ENCODE peak calls at places on chromosomes 4 and X, in ten cellular contexts. One of them, this sample, is unnamed.
A peak's percentile ranks its signal among the peaks of the same experiment; 100 is the strongest.

GRCh38 chr4:34972189-34972588 is 1272.1 kb downstream of the ARAP2 start:
- DNase-seq in colonic mucosa: no peak
- DNase-seq in suprapubic skin: no peak
- DNase-seq in cardiac muscle cell: no peak
- DNase-seq in tibial artery: no peak
- DNase-seq in body of pancreas: no peak
- DNase-seq in IMR-90: no peak
- DNase-seq in SK-N-SH: no peak
- DNase-seq in CD4-positive, alpha-beta memory T cell: no peak
- DNase-seq in right lobe of liver: no peak
- DNase-seq in this sample: no peak

GRCh38 chr4:76550966-76551780 is 116.1 kb downstream of the SHROOM3 start:
- DNase-seq in colonic mucosa: no peak
- DNase-seq in suprapubic skin: no peak
- DNase-seq in cardiac muscle cell: no peak
- DNase-seq in tibial artery: no peak
- DNase-seq in body of pancreas: no peak
- DNase-seq in IMR-90: peak; percentile 51
- DNase-seq in SK-N-SH: no peak
- DNase-seq in CD4-positive, alpha-beta memory T cell: no peak
- DNase-seq in right lobe of liver: no peak
- DNase-seq in this sample: no peak

GRCh38 chr4:24781999-24782745 is 13.2 kb upstream of the SOD3 start:
- DNase-seq in colonic mucosa: peak; percentile 42
- DNase-seq in suprapubic skin: no peak
- DNase-seq in cardiac muscle cell: peak; percentile 8
- DNase-seq in tibial artery: no peak
- DNase-seq in body of pancreas: no peak
- DNase-seq in IMR-90: no peak
- DNase-seq in SK-N-SH: no peak
- DNase-seq in CD4-positive, alpha-beta memory T cell: no peak
- DNase-seq in right lobe of liver: no peak
- DNase-seq in this sample: no peak

GRCh38 chr4:77989986-77990385 is 67.1 kb upstream of the FRAS1 start:
- DNase-seq in colonic mucosa: no peak
- DNase-seq in suprapubic skin: no peak
- DNase-seq in cardiac muscle cell: no peak
- DNase-seq in tibial artery: no peak
- DNase-seq in body of pancreas: no peak
- DNase-seq in IMR-90: no peak
- DNase-seq in SK-N-SH: no peak
- DNase-seq in CD4-positive, alpha-beta memory T cell: no peak
- DNase-seq in right lobe of liver: no peak
- DNase-seq in this sample: no peak

GRCh38 chrX:48896611-48897011 is 957 bp downstream of the TIMM17B start:
- DNase-seq in colonic mucosa: no peak
- DNase-seq in suprapubic skin: peak; percentile 59
- DNase-seq in cardiac muscle cell: no peak
- DNase-seq in tibial artery: no peak
- DNase-seq in body of pancreas: no peak
- DNase-seq in IMR-90: no peak
- DNase-seq in SK-N-SH: no peak
- DNase-seq in CD4-positive, alpha-beta memory T cell: no peak
- DNase-seq in right lobe of liver: no peak
- DNase-seq in this sample: no peak

GRCh38 chr4:167868163-167868562 is 224.2 kb upstream of the ANXA10 start:
- DNase-seq in colonic mucosa: no peak
- DNase-seq in suprapubic skin: no peak
- DNase-seq in cardiac muscle cell: no peak
- DNase-seq in tibial artery: no peak
- DNase-seq in body of pancreas: no peak
- DNase-seq in IMR-90: peak; percentile 34
- DNase-seq in SK-N-SH: no peak
- DNase-seq in CD4-positive, alpha-beta memory T cell: no peak
- DNase-seq in right lobe of liver: no peak
- DNase-seq in this sample: no peak

GRCh38 chrX:154355094-154355775 is 19.2 kb downstream of the FLNA start:
- DNase-seq in colonic mucosa: no peak
- DNase-seq in suprapubic skin: no peak
- DNase-seq in cardiac muscle cell: no peak
- DNase-seq in tibial artery: no peak
- DNase-seq in body of pancreas: no peak
- DNase-seq in IMR-90: no peak
- DNase-seq in SK-N-SH: no peak
- DNase-seq in CD4-positive, alpha-beta memory T cell: no peak
- DNase-seq in right lobe of liver: no peak
- DNase-seq in this sample: peak; percentile 9

GRCh38 chr4:21470531-21470930 is 478.0 kb downstream of the KCNIP4 start:
- DNase-seq in colonic mucosa: no peak
- DNase-seq in suprapubic skin: no peak
- DNase-seq in cardiac muscle cell: no peak
- DNase-seq in tibial artery: no peak
- DNase-seq in body of pancreas: no peak
- DNase-seq in IMR-90: no peak
- DNase-seq in SK-N-SH: peak; percentile 14
- DNase-seq in CD4-positive, alpha-beta memory T cell: no peak
- DNase-seq in right lobe of liver: no peak
- DNase-seq in this sample: no peak

GRCh38 chrX:110536788-110537187 is 178.1 kb downstream of the RTL9 start:
- DNase-seq in colonic mucosa: no peak
- DNase-seq in suprapubic skin: no peak
- DNase-seq in cardiac muscle cell: no peak
- DNase-seq in tibial artery: no peak
- DNase-seq in body of pancreas: no peak
- DNase-seq in IMR-90: no peak
- DNase-seq in SK-N-SH: no peak
- DNase-seq in CD4-positive, alpha-beta memory T cell: no peak
- DNase-seq in right lobe of liver: no peak
- DNase-seq in this sample: no peak

GRCh38 chrX:110541266-110541665 is 182.6 kb downstream of the RTL9 start:
- DNase-seq in colonic mucosa: no peak
- DNase-seq in suprapubic skin: no peak
- DNase-seq in cardiac muscle cell: no peak
- DNase-seq in tibial artery: no peak
- DNase-seq in body of pancreas: no peak
- DNase-seq in IMR-90: no peak
- DNase-seq in SK-N-SH: no peak
- DNase-seq in CD4-positive, alpha-beta memory T cell: no peak
- DNase-seq in right lobe of liver: no peak
- DNase-seq in this sample: no peak
- H3K4me1 ChIP-seq in colonic mucosa: no peaks in the 10 kb centered on the region
- H3K4me1 ChIP-seq in suprapubic skin: no peaks in the 10 kb centered on the region
- H3K4me1 ChIP-seq in cardiac muscle cell: no peaks in the 10 kb centered on the region
- H3K4me1 ChIP-seq in tibial artery: no peaks in the 10 kb centered on the region
- H3K4me1 ChIP-seq in body of pancreas: no peaks in the 10 kb centered on the region
- H3K4me1 ChIP-seq in IMR-90: no peaks in the 10 kb centered on the region
- H3K4me1 ChIP-seq in SK-N-SH: no peaks in the 10 kb centered on the region
- H3K4me1 ChIP-seq in CD4-positive, alpha-beta memory T cell: no peaks in the 10 kb centered on the region
- H3K4me1 ChIP-seq in right lobe of liver: no peaks in the 10 kb centered on the region
- H3K4me1 ChIP-seq in this sample: no peaks in the 10 kb centered on the region

GRCh38 chrX:103066606-103067005 is 2.6 kb upstream of the BEX1 start:
- DNase-seq in colonic mucosa: no peak
- DNase-seq in suprapubic skin: no peak
- DNase-seq in cardiac muscle cell: no peak
- DNase-seq in tibial artery: no peak
- DNase-seq in body of pancreas: no peak
- DNase-seq in IMR-90: no peak
- DNase-seq in SK-N-SH: no peak
- DNase-seq in CD4-positive, alpha-beta memory T cell: no peak
- DNase-seq in right lobe of liver: no peak
- DNase-seq in this sample: no peak
- H3K4me1 ChIP-seq in colonic mucosa: no peaks in the 10 kb centered on the region
- H3K4me1 ChIP-seq in suprapubic skin: peaks cover 3% of the 10 kb centered on the region
- H3K4me1 ChIP-seq in cardiac muscle cell: no peaks in the 10 kb centered on the region
- H3K4me1 ChIP-seq in tibial artery: peaks cover 6% of the 10 kb centered on the region
- H3K4me1 ChIP-seq in body of pancreas: peaks cover 5% of the 10 kb centered on the region
- H3K4me1 ChIP-seq in IMR-90: no peaks in the 10 kb centered on the region
- H3K4me1 ChIP-seq in SK-N-SH: peaks cover 3% of the 10 kb centered on the region
- H3K4me1 ChIP-seq in CD4-positive, alpha-beta memory T cell: no peaks in the 10 kb centered on the region
- H3K4me1 ChIP-seq in right lobe of liver: no peaks in the 10 kb centered on the region
- H3K4me1 ChIP-seq in this sample: no peaks in the 10 kb centered on the region

DNA sequence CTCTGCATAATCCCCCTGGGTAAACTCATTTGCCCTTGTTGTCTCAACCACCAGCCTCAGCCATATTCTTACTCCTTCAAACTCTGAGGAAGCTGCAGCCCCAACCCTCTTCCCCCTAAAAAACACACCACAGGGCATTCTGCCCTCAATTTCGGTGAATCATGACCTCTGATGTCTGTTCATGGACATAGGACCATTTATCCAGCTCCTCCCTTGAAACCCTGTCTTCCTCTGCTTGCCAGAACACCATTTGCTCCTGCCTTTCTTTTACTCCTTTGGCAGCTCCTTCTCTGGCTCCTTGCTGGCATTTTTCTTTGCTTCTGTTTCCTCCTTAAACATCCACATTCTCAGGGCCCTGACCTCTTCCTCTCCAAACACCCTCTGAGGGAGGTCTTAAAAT is 87.1 kb downstream of the ITIH6 start:
- DNase-seq in colonic mucosa: no peak
- DNase-seq in suprapubic skin: no peak
- DNase-seq in cardiac muscle cell: no peak
- DNase-seq in tibial artery: no peak
- DNase-seq in body of pancreas: no peak
- DNase-seq in IMR-90: no peak
- DNase-seq in SK-N-SH: no peak
- DNase-seq in CD4-positive, alpha-beta memory T cell: no peak
- DNase-seq in right lobe of liver: no peak
- DNase-seq in this sample: no peak
- H3K4me1 ChIP-seq in colonic mucosa: no peaks in the 10 kb centered on the region
- H3K4me1 ChIP-seq in suprapubic skin: no peaks in the 10 kb centered on the region
- H3K4me1 ChIP-seq in cardiac muscle cell: no peaks in the 10 kb centered on the region
- H3K4me1 ChIP-seq in tibial artery: no peaks in the 10 kb centered on the region
- H3K4me1 ChIP-seq in body of pancreas: no peaks in the 10 kb centered on the region
- H3K4me1 ChIP-seq in IMR-90: no peaks in the 10 kb centered on the region
- H3K4me1 ChIP-seq in SK-N-SH: no peaks in the 10 kb centered on the region
- H3K4me1 ChIP-seq in CD4-positive, alpha-beta memory T cell: no peaks in the 10 kb centered on the region
- H3K4me1 ChIP-seq in right lobe of liver: peaks cover 26% of the 10 kb centered on the region
- H3K4me1 ChIP-seq in this sample: no peaks in the 10 kb centered on the region

GRCh38 chr4:130714006-130714405 is 1618.1 kb downstream of the C4orf33 start:
- DNase-seq in colonic mucosa: no peak
- DNase-seq in suprapubic skin: no peak
- DNase-seq in cardiac muscle cell: no peak
- DNase-seq in tibial artery: no peak
- DNase-seq in body of pancreas: no peak
- DNase-seq in IMR-90: no peak
- DNase-seq in SK-N-SH: no peak
- DNase-seq in CD4-positive, alpha-beta memory T cell: no peak
- DNase-seq in right lobe of liver: no peak
- DNase-seq in this sample: no peak
- H3K4me1 ChIP-seq in colonic mucosa: no peaks in the 10 kb centered on the region
- H3K4me1 ChIP-seq in suprapubic skin: no peaks in the 10 kb centered on the region
- H3K4me1 ChIP-seq in cardiac muscle cell: no peaks in the 10 kb centered on the region
- H3K4me1 ChIP-seq in tibial artery: no peaks in the 10 kb centered on the region
- H3K4me1 ChIP-seq in body of pancreas: no peaks in the 10 kb centered on the region
- H3K4me1 ChIP-seq in IMR-90: no peaks in the 10 kb centered on the region
- H3K4me1 ChIP-seq in SK-N-SH: no peaks in the 10 kb centered on the region
- H3K4me1 ChIP-seq in CD4-positive, alpha-beta memory T cell: no peaks in the 10 kb centered on the region
- H3K4me1 ChIP-seq in right lobe of liver: no peaks in the 10 kb centered on the region
- H3K4me1 ChIP-seq in this sample: no peaks in the 10 kb centered on the region

DNA sequence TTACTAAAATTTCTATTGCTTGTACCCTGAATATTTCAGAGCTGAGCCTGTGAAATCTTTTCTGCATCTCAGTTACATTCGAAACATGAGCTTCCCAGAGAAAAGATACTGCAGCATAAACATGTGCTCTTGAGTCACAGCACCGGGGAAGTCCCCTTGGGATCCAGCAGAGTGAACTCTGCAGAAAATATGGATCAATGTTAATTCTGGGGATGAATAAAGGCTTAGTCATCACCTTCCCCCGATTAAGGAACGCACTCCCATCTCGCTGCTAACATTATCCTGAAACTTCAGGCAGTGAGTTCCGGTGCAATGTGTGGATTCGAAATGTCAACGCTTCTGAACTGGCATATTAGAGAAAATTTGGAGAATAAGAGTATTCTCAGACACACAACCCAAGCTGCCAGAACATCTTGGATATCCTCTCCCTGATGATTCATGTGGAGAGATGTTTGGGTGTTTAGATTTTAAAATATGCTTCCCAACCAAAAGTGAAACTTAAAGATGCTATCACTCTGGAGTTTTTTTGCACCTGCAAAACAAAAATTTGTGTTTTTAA is 90.8 kb downstream of the IRF2 start:
- DNase-seq in colonic mucosa: peak; percentile 53
- DNase-seq in suprapubic skin: no peak
- DNase-seq in cardiac muscle cell: no peak
- DNase-seq in tibial artery: peak; percentile 71
- DNase-seq in body of pancreas: peak; percentile 33
- DNase-seq in IMR-90: peak; percentile 99
- DNase-seq in SK-N-SH: no peak
- DNase-seq in CD4-positive, alpha-beta memory T cell: no peak
- DNase-seq in right lobe of liver: no peak
- DNase-seq in this sample: no peak
- H3K4me1 ChIP-seq in colonic mucosa: peaks cover 28% of the 10 kb centered on the region
- H3K4me1 ChIP-seq in suprapubic skin: peaks cover 42% of the 10 kb centered on the region
- H3K4me1 ChIP-seq in cardiac muscle cell: peaks cover 45% of the 10 kb centered on the region
- H3K4me1 ChIP-seq in tibial artery: peaks cover 34% of the 10 kb centered on the region
- H3K4me1 ChIP-seq in body of pancreas: peaks cover 49% of the 10 kb centered on the region
- H3K4me1 ChIP-seq in IMR-90: peaks cover 27% of the 10 kb centered on the region
- H3K4me1 ChIP-seq in SK-N-SH: peaks cover 12% of the 10 kb centered on the region
- H3K4me1 ChIP-seq in CD4-positive, alpha-beta memory T cell: peaks cover 53% of the 10 kb centered on the region
- H3K4me1 ChIP-seq in right lobe of liver: peaks cover 66% of the 10 kb centered on the region
- H3K4me1 ChIP-seq in this sample: peaks cover 47% of the 10 kb centered on the region

GRCh38 chr4:36218121-36218520 is 26.2 kb downstream of the ARAP2 start:
- DNase-seq in colonic mucosa: no peak
- DNase-seq in suprapubic skin: no peak
- DNase-seq in cardiac muscle cell: no peak
- DNase-seq in tibial artery: no peak
- DNase-seq in body of pancreas: no peak
- DNase-seq in IMR-90: no peak
- DNase-seq in SK-N-SH: no peak
- DNase-seq in CD4-positive, alpha-beta memory T cell: no peak
- DNase-seq in right lobe of liver: no peak
- DNase-seq in this sample: no peak

GRCh38 chr4:36222702-36223101 is 21.6 kb downstream of the ARAP2 start:
- DNase-seq in colonic mucosa: no peak
- DNase-seq in suprapubic skin: no peak
- DNase-seq in cardiac muscle cell: no peak
- DNase-seq in tibial artery: no peak
- DNase-seq in body of pancreas: no peak
- DNase-seq in IMR-90: no peak
- DNase-seq in SK-N-SH: no peak
- DNase-seq in CD4-positive, alpha-beta memory T cell: no peak
- DNase-seq in right lobe of liver: no peak
- DNase-seq in this sample: no peak

GRCh38 chr4:36215627-36216026 is 28.7 kb downstream of the ARAP2 start:
- DNase-seq in colonic mucosa: no peak
- DNase-seq in suprapubic skin: no peak
- DNase-seq in cardiac muscle cell: no peak
- DNase-seq in tibial artery: no peak
- DNase-seq in body of pancreas: no peak
- DNase-seq in IMR-90: no peak
- DNase-seq in SK-N-SH: no peak
- DNase-seq in CD4-positive, alpha-beta memory T cell: no peak
- DNase-seq in right lobe of liver: no peak
- DNase-seq in this sample: no peak

GRCh38 chr4:36224969-36225903 is 19.1 kb downstream of the ARAP2 start:
- DNase-seq in colonic mucosa: no peak
- DNase-seq in suprapubic skin: no peak
- DNase-seq in cardiac muscle cell: no peak
- DNase-seq in tibial artery: no peak
- DNase-seq in body of pancreas: no peak
- DNase-seq in IMR-90: no peak
- DNase-seq in SK-N-SH: no peak
- DNase-seq in CD4-positive, alpha-beta memory T cell: no peak
- DNase-seq in right lobe of liver: no peak
- DNase-seq in this sample: no peak

GRCh38 chr4:36220776-36221175 is 23.5 kb downstream of the ARAP2 start:
- DNase-seq in colonic mucosa: no peak
- DNase-seq in suprapubic skin: no peak
- DNase-seq in cardiac muscle cell: no peak
- DNase-seq in tibial artery: no peak
- DNase-seq in body of pancreas: no peak
- DNase-seq in IMR-90: no peak
- DNase-seq in SK-N-SH: no peak
- DNase-seq in CD4-positive, alpha-beta memory T cell: no peak
- DNase-seq in right lobe of liver: no peak
- DNase-seq in this sample: no peak
- H3K4me1 ChIP-seq in colonic mucosa: peaks cover 5% of the 10 kb centered on the region
- H3K4me1 ChIP-seq in suprapubic skin: peaks cover 10% of the 10 kb centered on the region
- H3K4me1 ChIP-seq in cardiac muscle cell: no peaks in the 10 kb centered on the region
- H3K4me1 ChIP-seq in tibial artery: no peaks in the 10 kb centered on the region
- H3K4me1 ChIP-seq in body of pancreas: peaks cover 9% of the 10 kb centered on the region
- H3K4me1 ChIP-seq in IMR-90: no peaks in the 10 kb centered on the region
- H3K4me1 ChIP-seq in SK-N-SH: no peaks in the 10 kb centered on the region
- H3K4me1 ChIP-seq in CD4-positive, alpha-beta memory T cell: peaks cover 64% of the 10 kb centered on the region
- H3K4me1 ChIP-seq in right lobe of liver: peaks cover 8% of the 10 kb centered on the region
- H3K4me1 ChIP-seq in this sample: peaks cover 37% of the 10 kb centered on the region

This sample was measured in CD8-positive, alpha-beta memory T cell.